ENCODE peak calls at places on chromosomes 2 and 18, in four cellular contexts. One of them, this sample, is unnamed.

GRCh38 chr2:26649322-26649721 is 8.2 kb upstream of the CIB4 start:
- DNase-seq in ELF-1: no peak
- DNase-seq in activated CD4-positive, alpha-beta T cell treated with anti-CD3 and anti-CD28 coated beads, Interleukin-2, amount 10 ng/mL, durations not matched to agents 7 days and 5 days: no peak
- DNase-seq in HT1080: no peak
- DNase-seq in this sample: no peak

GRCh38 chr2:63662028-63662804 is 73.5 kb downstream of the MDH1 start:
- DNase-seq in ELF-1: peak; percentile 36
- DNase-seq in activated CD4-positive, alpha-beta T cell treated with anti-CD3 and anti-CD28 coated beads, Interleukin-2, amount 10 ng/mL, durations not matched to agents 7 days and 5 days: no peak
- DNase-seq in HT1080: no peak
- DNase-seq in this sample: no peak

GRCh38 chr2:8132371-8132831 is 549.5 kb upstream of the ID2 start:
- DNase-seq in ELF-1: no peak
- DNase-seq in activated CD4-positive, alpha-beta T cell treated with anti-CD3 and anti-CD28 coated beads, Interleukin-2, amount 10 ng/mL, durations not matched to agents 7 days and 5 days: no peak
- DNase-seq in HT1080: no peak
- DNase-seq in this sample: no peak

GRCh38 chr2:211070547-211070946 is 514.1 kb downstream of the CPS1 start:
- DNase-seq in ELF-1: no peak
- DNase-seq in activated CD4-positive, alpha-beta T cell treated with anti-CD3 and anti-CD28 coated beads, Interleukin-2, amount 10 ng/mL, durations not matched to agents 7 days and 5 days: no peak
- DNase-seq in HT1080: no peak
- DNase-seq in this sample: no peak

GRCh38 chr2:16151281-16151570 is 210.9 kb downstream of the MYCN start:
- DNase-seq in ELF-1: no peak
- DNase-seq in activated CD4-positive, alpha-beta T cell treated with anti-CD3 and anti-CD28 coated beads, Interleukin-2, amount 10 ng/mL, durations not matched to agents 7 days and 5 days: no peak
- DNase-seq in HT1080: no peak
- DNase-seq in this sample: no peak

GRCh38 chr2:35204881-35205280 is 1150.7 kb upstream of the CRIM1 start:
- DNase-seq in ELF-1: no peak
- DNase-seq in activated CD4-positive, alpha-beta T cell treated with anti-CD3 and anti-CD28 coated beads, Interleukin-2, amount 10 ng/mL, durations not matched to agents 7 days and 5 days: no peak
- DNase-seq in HT1080: no peak
- DNase-seq in this sample: no peak

GRCh38 chr18:56043691-56044090 is 455.7 kb upstream of the TCF4 start:
- DNase-seq in ELF-1: peak; percentile 47
- DNase-seq in activated CD4-positive, alpha-beta T cell treated with anti-CD3 and anti-CD28 coated beads, Interleukin-2, amount 10 ng/mL, durations not matched to agents 7 days and 5 days: no peak
- DNase-seq in HT1080: peak; percentile 51
- DNase-seq in this sample: no peak

GRCh38 chr18:8212893-8213805 is 396.1 kb upstream of the RAB12 start:
- DNase-seq in ELF-1: no peak
- DNase-seq in activated CD4-positive, alpha-beta T cell treated with anti-CD3 and anti-CD28 coated beads, Interleukin-2, amount 10 ng/mL, durations not matched to agents 7 days and 5 days: no peak
- DNase-seq in HT1080: peak; percentile 76
- DNase-seq in this sample: peak; percentile 27

GRCh38 chr2:205808493-205809121 is 126.3 kb downstream of the NRP2 start:
- DNase-seq in ELF-1: no peak
- DNase-seq in activated CD4-positive, alpha-beta T cell treated with anti-CD3 and anti-CD28 coated beads, Interleukin-2, amount 10 ng/mL, durations not matched to agents 7 days and 5 days: no peak
- DNase-seq in HT1080: no peak
- DNase-seq in this sample: no peak

GRCh38 chr2:232478571-232479340 is 8.9 kb downstream of the ECEL1 start:
- DNase-seq in ELF-1: no peak
- DNase-seq in activated CD4-positive, alpha-beta T cell treated with anti-CD3 and anti-CD28 coated beads, Interleukin-2, amount 10 ng/mL, durations not matched to agents 7 days and 5 days: no peak
- DNase-seq in HT1080: no peak
- DNase-seq in this sample: no peak

GRCh38 chr18:78713064-78713463 is 266.6 kb upstream of the SALL3 start:
- DNase-seq in ELF-1: peak; percentile 60
- DNase-seq in activated CD4-positive, alpha-beta T cell treated with anti-CD3 and anti-CD28 coated beads, Interleukin-2, amount 10 ng/mL, durations not matched to agents 7 days and 5 days: no peak
- DNase-seq in HT1080: no peak
- DNase-seq in this sample: peak; percentile 4

GRCh38 chr18:37871583-37871982 is 306.0 kb upstream of the CELF4 start:
- DNase-seq in ELF-1: no peak
- DNase-seq in activated CD4-positive, alpha-beta T cell treated with anti-CD3 and anti-CD28 coated beads, Interleukin-2, amount 10 ng/mL, durations not matched to agents 7 days and 5 days: no peak
- DNase-seq in HT1080: no peak
- DNase-seq in this sample: no peak

GRCh38 chr2:204892506-204893255 is 347.4 kb downstream of the PARD3B start:
- DNase-seq in ELF-1: no peak
- DNase-seq in activated CD4-positive, alpha-beta T cell treated with anti-CD3 and anti-CD28 coated beads, Interleukin-2, amount 10 ng/mL, durations not matched to agents 7 days and 5 days: no peak
- DNase-seq in HT1080: peak; percentile 85
- DNase-seq in this sample: no peak

GRCh38 chr18:9755110-9755509 is 47.0 kb downstream of the RAB31 start:
- DNase-seq in ELF-1: no peak
- DNase-seq in activated CD4-positive, alpha-beta T cell treated with anti-CD3 and anti-CD28 coated beads, Interleukin-2, amount 10 ng/mL, durations not matched to agents 7 days and 5 days: no peak
- DNase-seq in HT1080: no peak
- DNase-seq in this sample: no peak

GRCh38 chr2:217360111-217360510 is 500.2 kb upstream of the TNP1 start:
- DNase-seq in ELF-1: no peak
- DNase-seq in activated CD4-positive, alpha-beta T cell treated with anti-CD3 and anti-CD28 coated beads, Interleukin-2, amount 10 ng/mL, durations not matched to agents 7 days and 5 days: no peak
- DNase-seq in HT1080: no peak
- DNase-seq in this sample: no peak

GRCh38 chr18:59516356-59517155 is 157.5 kb upstream of the LMAN1 start:
- DNase-seq in ELF-1: peak; percentile 88
- DNase-seq in activated CD4-positive, alpha-beta T cell treated with anti-CD3 and anti-CD28 coated beads, Interleukin-2, amount 10 ng/mL, durations not matched to agents 7 days and 5 days: no peak
- DNase-seq in HT1080: peak; percentile 71
- DNase-seq in this sample: peak; percentile 41

GRCh38 chr2:156300337-156300736 is 32.2 kb downstream of the NR4A2 start:
- DNase-seq in ELF-1: no peak
- DNase-seq in activated CD4-positive, alpha-beta T cell treated with anti-CD3 and anti-CD28 coated beads, Interleukin-2, amount 10 ng/mL, durations not matched to agents 7 days and 5 days: no peak
- DNase-seq in HT1080: no peak
- DNase-seq in this sample: no peak

GRCh38 chr2:135791418-135792190 is 45.4 kb downstream of the LCT start:
- DNase-seq in ELF-1: no peak
- DNase-seq in activated CD4-positive, alpha-beta T cell treated with anti-CD3 and anti-CD28 coated beads, Interleukin-2, amount 10 ng/mL, durations not matched to agents 7 days and 5 days: no peak
- DNase-seq in HT1080: peak; percentile 29
- DNase-seq in this sample: no peak

GRCh38 chr2:22807876-22808275 is 577.1 kb upstream of the KLHL29 start:
- DNase-seq in ELF-1: no peak
- DNase-seq in activated CD4-positive, alpha-beta T cell treated with anti-CD3 and anti-CD28 coated beads, Interleukin-2, amount 10 ng/mL, durations not matched to agents 7 days and 5 days: no peak
- DNase-seq in HT1080: peak; percentile 53
- DNase-seq in this sample: no peak

GRCh38 chr2:204692790-204693189 is 147.5 kb downstream of the PARD3B start:
- DNase-seq in ELF-1: no peak
- DNase-seq in activated CD4-positive, alpha-beta T cell treated with anti-CD3 and anti-CD28 coated beads, Interleukin-2, amount 10 ng/mL, durations not matched to agents 7 days and 5 days: no peak
- DNase-seq in HT1080: no peak
- DNase-seq in this sample: no peak

GRCh38 chr2:77484026-77484425 is 38.1 kb downstream of the LRRTM4 start:
- DNase-seq in ELF-1: no peak
- DNase-seq in activated CD4-positive, alpha-beta T cell treated with anti-CD3 and anti-CD28 coated beads, Interleukin-2, amount 10 ng/mL, durations not matched to agents 7 days and 5 days: no peak
- DNase-seq in HT1080: peak; percentile 13
- DNase-seq in this sample: no peak

GRCh38 chr2:150165479-150165878 is 322.0 kb downstream of the RND3 start:
- DNase-seq in ELF-1: no peak
- DNase-seq in activated CD4-positive, alpha-beta T cell treated with anti-CD3 and anti-CD28 coated beads, Interleukin-2, amount 10 ng/mL, durations not matched to agents 7 days and 5 days: no peak
- DNase-seq in HT1080: no peak
- DNase-seq in this sample: no peak

GRCh38 chr2:222610746-222611145 is 45.1 kb downstream of the FARSB start:
- DNase-seq in ELF-1: no peak
- DNase-seq in activated CD4-positive, alpha-beta T cell treated with anti-CD3 and anti-CD28 coated beads, Interleukin-2, amount 10 ng/mL, durations not matched to agents 7 days and 5 days: no peak
- DNase-seq in HT1080: no peak
- DNase-seq in this sample: no peak

GRCh38 chr2:35873921-35874320 is 481.7 kb upstream of the CRIM1 start:
- DNase-seq in ELF-1: no peak
- DNase-seq in activated CD4-positive, alpha-beta T cell treated with anti-CD3 and anti-CD28 coated beads, Interleukin-2, amount 10 ng/mL, durations not matched to agents 7 days and 5 days: no peak
- DNase-seq in HT1080: no peak
- DNase-seq in this sample: no peak

GRCh38 chr2:207683438-207683837 is 28.0 kb upstream of the CCNYL1 start:
- DNase-seq in ELF-1: no peak
- DNase-seq in activated CD4-positive, alpha-beta T cell treated with anti-CD3 and anti-CD28 coated beads, Interleukin-2, amount 10 ng/mL, durations not matched to agents 7 days and 5 days: no peak
- DNase-seq in HT1080: peak; percentile 19
- DNase-seq in this sample: no peak

GRCh38 chr2:8611246-8611645 is 70.6 kb upstream of the ID2 start:
- DNase-seq in ELF-1: no peak
- DNase-seq in activated CD4-positive, alpha-beta T cell treated with anti-CD3 and anti-CD28 coated beads, Interleukin-2, amount 10 ng/mL, durations not matched to agents 7 days and 5 days: no peak
- DNase-seq in HT1080: no peak
- DNase-seq in this sample: no peak

GRCh38 chr18:22214731-22215528 is 45.5 kb downstream of the GATA6 start:
- DNase-seq in ELF-1: no peak
- DNase-seq in activated CD4-positive, alpha-beta T cell treated with anti-CD3 and anti-CD28 coated beads, Interleukin-2, amount 10 ng/mL, durations not matched to agents 7 days and 5 days: no peak
- DNase-seq in HT1080: peak; percentile 68
- DNase-seq in this sample: peak; percentile 29

GRCh38 chr18:59696311-59697235 is 650 bp downstream of the CCBE1 start:
- DNase-seq in ELF-1: peak; percentile 75
- DNase-seq in activated CD4-positive, alpha-beta T cell treated with anti-CD3 and anti-CD28 coated beads, Interleukin-2, amount 10 ng/mL, durations not matched to agents 7 days and 5 days: no peak
- DNase-seq in HT1080: peak; percentile 36
- DNase-seq in this sample: no peak

GRCh38 chr2:99867690-99868089 is 274.7 kb downstream of the AFF3 start:
- DNase-seq in ELF-1: peak; percentile 23
- DNase-seq in activated CD4-positive, alpha-beta T cell treated with anti-CD3 and anti-CD28 coated beads, Interleukin-2, amount 10 ng/mL, durations not matched to agents 7 days and 5 days: no peak
- DNase-seq in HT1080: peak; percentile 91
- DNase-seq in this sample: peak; percentile 30

GRCh38 chr2:99863236-99863913 is 279.0 kb downstream of the AFF3 start:
- DNase-seq in ELF-1: no peak
- DNase-seq in activated CD4-positive, alpha-beta T cell treated with anti-CD3 and anti-CD28 coated beads, Interleukin-2, amount 10 ng/mL, durations not matched to agents 7 days and 5 days: no peak
- DNase-seq in HT1080: peak; percentile 81
- DNase-seq in this sample: no peak

GRCh38 chr18:58087928-58088722 is 44.1 kb downstream of the NEDD4L start:
- DNase-seq in ELF-1: no peak
- DNase-seq in activated CD4-positive, alpha-beta T cell treated with anti-CD3 and anti-CD28 coated beads, Interleukin-2, amount 10 ng/mL, durations not matched to agents 7 days and 5 days: no peak
- DNase-seq in HT1080: peak; percentile 84
- DNase-seq in this sample: peak; percentile 57

GRCh38 chr2:59206361-59206760 is 965.2 kb upstream of the FANCL start:
- DNase-seq in ELF-1: no peak
- DNase-seq in activated CD4-positive, alpha-beta T cell treated with anti-CD3 and anti-CD28 coated beads, Interleukin-2, amount 10 ng/mL, durations not matched to agents 7 days and 5 days: no peak
- DNase-seq in HT1080: no peak
- DNase-seq in this sample: no peak

GRCh38 chr2:157838442-157839161 is 37.5 kb downstream of the ACVR1 start:
- DNase-seq in ELF-1: peak; percentile 56
- DNase-seq in activated CD4-positive, alpha-beta T cell treated with anti-CD3 and anti-CD28 coated beads, Interleukin-2, amount 10 ng/mL, durations not matched to agents 7 days and 5 days: peak; percentile 29
- DNase-seq in HT1080: peak; percentile 91
- DNase-seq in this sample: peak; percentile 63

GRCh38 chr2:169799555-169799954 is 884 bp downstream of the SSB start:
- DNase-seq in ELF-1: no peak
- DNase-seq in activated CD4-positive, alpha-beta T cell treated with anti-CD3 and anti-CD28 coated beads, Interleukin-2, amount 10 ng/mL, durations not matched to agents 7 days and 5 days: peak; percentile 14
- DNase-seq in HT1080: peak; percentile 15
- DNase-seq in this sample: no peak